ENCODE peak calls at places on chromosomes 3 and 15, in four cellular contexts. One of them, this sample, is unnamed.

GRCh38 chr3:126009181-126009580 is 40.2 kb downstream of the ROPN1B start:
- DNase-seq in A549: no peak
- DNase-seq in H4: no peak
- DNase-seq in transverse colon: no peak
- DNase-seq in this sample: no peak

GRCh38 chr15:56869573-56869972 is 48.9 kb upstream of the TCF12 start:
- DNase-seq in A549: no peak
- DNase-seq in H4: no peak
- DNase-seq in transverse colon: peak
- DNase-seq in this sample: no peak

GRCh38 chr3:111277226-111277625 is 205.6 kb downstream of the NECTIN3 start:
- DNase-seq in A549: no peak
- DNase-seq in H4: no peak
- DNase-seq in transverse colon: no peak
- DNase-seq in this sample: no peak

GRCh38 chr3:30289751-30290150 is 316.6 kb upstream of the TGFBR2 start:
- DNase-seq in A549: no peak
- DNase-seq in H4: no peak
- DNase-seq in transverse colon: no peak
- DNase-seq in this sample: no peak

GRCh38 chr3:37862219-37862711 is 585 bp downstream of the CTDSPL start:
- DNase-seq in A549: peak
- DNase-seq in H4: no peak
- DNase-seq in transverse colon: peak
- DNase-seq in this sample: no peak

GRCh38 chr3:186514296-186515002 is 29.7 kb downstream of the CRYGS start:
- DNase-seq in A549: peak
- DNase-seq in H4: no peak
- DNase-seq in transverse colon: no peak
- DNase-seq in this sample: peak

GRCh38 chr15:57610130-57610529 is 18.4 kb downstream of the MYZAP start:
- DNase-seq in A549: peak
- DNase-seq in H4: peak
- DNase-seq in transverse colon: peak
- DNase-seq in this sample: no peak

GRCh38 chr3:34387831-34388564 is 589.6 kb downstream of the PDCD6IP start:
- DNase-seq in A549: no peak
- DNase-seq in H4: no peak
- DNase-seq in transverse colon: no peak
- DNase-seq in this sample: no peak

GRCh38 chr3:36494461-36495109 is 114.3 kb downstream of the STAC start:
- DNase-seq in A549: no peak
- DNase-seq in H4: no peak
- DNase-seq in transverse colon: peak
- DNase-seq in this sample: no peak

GRCh38 chr3:38966956-38967795 is 84.6 kb downstream of the SCN11A start:
- DNase-seq in A549: no peak
- DNase-seq in H4: no peak
- DNase-seq in transverse colon: no peak
- DNase-seq in this sample: no peak

GRCh38 chr3:10291139-10291500 is 1.6 kb downstream of the GHRL start:
- DNase-seq in A549: no peak
- DNase-seq in H4: no peak
- DNase-seq in transverse colon: no peak
- DNase-seq in this sample: no peak

GRCh38 chr3:120875507-120875906 is 32.5 kb upstream of the STXBP5L start:
- DNase-seq in A549: no peak
- DNase-seq in H4: no peak
- DNase-seq in transverse colon: no peak
- DNase-seq in this sample: no peak

GRCh38 chr3:45509038-45509767 is 85.3 kb upstream of the LIMD1 start:
- DNase-seq in A549: no peak
- DNase-seq in H4: peak
- DNase-seq in transverse colon: no peak
- DNase-seq in this sample: no peak

GRCh38 chr3:119359476-119359998 is 65.4 kb downstream of the ARHGAP31 start:
- DNase-seq in A549: no peak
- DNase-seq in H4: no peak
- DNase-seq in transverse colon: no peak
- DNase-seq in this sample: no peak

GRCh38 chr15:62962101-62962995 is 80.2 kb upstream of the TPM1 start:
- DNase-seq in A549: no peak
- DNase-seq in H4: no peak
- DNase-seq in transverse colon: no peak
- DNase-seq in this sample: no peak

GRCh38 chr3:126512026-126512425 is 5.5 kb downstream of the UROC1 start:
- DNase-seq in A549: no peak
- DNase-seq in H4: peak
- DNase-seq in transverse colon: no peak
- DNase-seq in this sample: no peak

GRCh38 chr3:122784436-122784835 is 9.2 kb downstream of the HSPBAP1 start:
- DNase-seq in A549: no peak
- DNase-seq in H4: no peak
- DNase-seq in transverse colon: no peak
- DNase-seq in this sample: no peak

GRCh38 chr3:126828306-126828705 is 124.3 kb downstream of the CHCHD6 start:
- DNase-seq in A549: no peak
- DNase-seq in H4: no peak
- DNase-seq in transverse colon: no peak
- DNase-seq in this sample: no peak

GRCh38 chr3:133264920-133265319 is 134.9 kb upstream of the BFSP2 start:
- DNase-seq in A549: no peak
- DNase-seq in H4: no peak
- DNase-seq in transverse colon: no peak
- DNase-seq in this sample: no peak

GRCh38 chr15:74365619-74366445 is 1.6 kb downstream of the CYP11A1 start:
- DNase-seq in A549: no peak
- DNase-seq in H4: no peak
- DNase-seq in transverse colon: peak
- DNase-seq in this sample: no peak

GRCh38 chr15:39944711-39945110 is 10.8 kb downstream of the EIF2AK4 start:
- DNase-seq in A549: no peak
- DNase-seq in H4: no peak
- DNase-seq in transverse colon: no peak
- DNase-seq in this sample: no peak